ENCODE peak calls at places on chromosome 17, in seven cellular contexts. V, I, O, J, B, S and E are unnamed samples.

GRCh38 chr17:1485311-1485747 is 7.2 kb downstream of the MYO1C start:
- DNase-seq in I (peak; percentile 87), B (peak; percentile 27), V (no peak), J (peak; percentile 64), S (no peak), O (peak; percentile 30), E (no peak)

GRCh38 chr17:6551909-6552768 is 4.2 kb downstream of the PITPNM3 start:
- DNase-seq in O (no peak), S (no peak), I (peak; percentile 69), J (no peak), V (no peak), B (no peak), E (no peak)

GRCh38 chr17:81039854-81040758 is 5.2 kb downstream of the BAIAP2 start:
- DNase-seq in J (peak; percentile 64), V (no peak), I (no peak), S (no peak), B (no peak), O (no peak), E (no peak)

GRCh38 chr17:2346475-2346874 is 9.2 kb downstream of the SGSM2 start:
- DNase-seq in I (no peak), S (no peak), B (no peak), V (no peak), O (no peak), J (no peak), E (no peak)

GRCh38 chr17:50944902-50945720 is 79.0 kb upstream of the TOB1 start:
- DNase-seq in S (no peak), I (no peak), O (no peak), B (no peak), J (no peak), V (no peak), E (no peak)

GRCh38 chr17:64775701-64776570 is 113.8 kb upstream of the SMURF2 start:
- DNase-seq in O (no peak), I (peak; percentile 48), B (no peak), V (no peak), S (no peak), J (no peak), E (no peak)

GRCh38 chr17:56665864-56666263 is 72.4 kb downstream of the NOG start:
- DNase-seq in S (no peak), J (no peak), B (no peak), O (no peak), V (no peak), I (no peak), E (no peak)

GRCh38 chr17:48757524-48757961 is 29.0 kb upstream of the HOXB13 start:
- DNase-seq in J (no peak), B (no peak), V (no peak), S (no peak), O (no peak), I (no peak), E (no peak)

GRCh38 chr17:34822007-34822737 is 139.1 kb downstream of the CCT6B start:
- DNase-seq in O (no peak), V (no peak), B (no peak), I (no peak), S (no peak), J (no peak), E (no peak)

GRCh38 chr17:70074991-70075390 is at the start of gene KCNJ16:
- DNase-seq in V (no peak), I (no peak), O (no peak), S (no peak), B (no peak), J (no peak), E (no peak)

GRCh38 chr17:28177351-28177750 is 134.9 kb downstream of the NLK start:
- DNase-seq in S (no peak), V (no peak), B (no peak), O (no peak), I (no peak), J (no peak), E (no peak)